ENCODE peak calls at places on chromosome 21, in four cellular contexts. L is lower leg skin, C is GM12891, S is HCT116. H is an unnamed sample.
A peak's percentile ranks its signal among the peaks of the same experiment; 100 is the strongest.

GRCh38 chr21:34280987-34281386 is 82.8 kb upstream of the KCNE2 start:
- DNase-seq in C (no peak), L (no peak), S (no peak), H (no peak)

GRCh38 chr21:43758132-43758619 is 17.9 kb downstream of the CSTB start:
- DNase-seq in C (no peak), S (no peak), L (no peak), H (no peak)

GRCh38 chr21:34020005-34020847 is 53.2 kb upstream of the MRPS6 start:
- DNase-seq in S (no peak), C (no peak), L (no peak), H (no peak)

GRCh38 chr21:38042246-38042645 is 126.0 kb upstream of the KCNJ6 start:
- DNase-seq in S (no peak), L (no peak), C (no peak), H (no peak)

GRCh38 chr21:34037446-34037845 is 35.9 kb upstream of the MRPS6 start:
- DNase-seq in L (no peak), S (no peak), C (no peak), H (peak; percentile 30)

GRCh38 chr21:46468110-46468774 is 9.6 kb downstream of the DIP2A start:
- DNase-seq in C (no peak), L (peak; percentile 17), S (no peak), H (no peak)

GRCh38 chr21:17673261-17674020 is 60.7 kb upstream of the BTG3 start:
- DNase-seq in L (no peak), S (no peak), C (no peak), H (no peak)

GRCh38 chr21:16514316-16514715 is 784.5 kb downstream of the USP25 start:
- DNase-seq in L (no peak), C (no peak), S (no peak), H (no peak)

GRCh38 chr21:17823846-17824245 is 4.7 kb upstream of the C21orf91 start:
- DNase-seq in L (no peak), C (no peak), S (no peak), H (no peak)

GRCh38 chr21:15058718-15059316 is 6.0 kb downstream of the NRIP1 start:
- DNase-seq in L (no peak), S (peak; percentile 32), C (no peak), H (peak; percentile 50)

GRCh38 chr21:34994646-34995631 is 54.2 kb downstream of the RUNX1 start:
- DNase-seq in S (no peak), C (no peak), L (peak; percentile 84), H (no peak)

GRCh38 chr21:15772654-15773053 is 42.9 kb downstream of the USP25 start:
- DNase-seq in C (no peak), S (no peak), L (no peak), H (no peak)

GRCh38 chr21:34073749-34074282 is 438 bp downstream of the MRPS6 start:
- DNase-seq in L (peak; percentile 85), S (no peak), C (peak; percentile 36), H (peak; percentile 52)

GRCh38 chr21:46066843-46067331 is 31.0 kb upstream of the COL6A2 start:
- DNase-seq in L (peak; percentile 93), C (no peak), S (no peak), H (no peak)

GRCh38 chr21:46116846-46117585 is 19.1 kb downstream of the COL6A2 start:
- DNase-seq in S (no peak), C (peak; percentile 15), L (peak; percentile 82), H (peak; percentile 86)

GRCh38 chr21:21818898-21819297 is 820.7 kb downstream of the NCAM2 start:
- DNase-seq in C (no peak), S (no peak), L (no peak), H (no peak)

GRCh38 chr21:35005077-35005476 is 44.0 kb downstream of the RUNX1 start:
- DNase-seq in S (no peak), L (no peak), C (no peak), H (no peak)

GRCh38 chr21:17709266-17709611 is 96.5 kb upstream of the BTG3 start:
- DNase-seq in C (no peak), L (no peak), S (no peak), H (no peak)

GRCh38 chr21:16587671-16588379 is 858.0 kb downstream of the USP25 start:
- DNase-seq in L (no peak), C (no peak), S (no peak), H (no peak)

GRCh38 chr21:33132054-33132453 is 62.1 kb downstream of the OLIG1 start:
- DNase-seq in S (no peak), C (no peak), L (no peak), H (no peak)

GRCh38 chr21:28110074-28110473 is 882.6 kb downstream of the LTN1 start:
- DNase-seq in S (no peak), L (no peak), C (no peak), H (no peak)

GRCh38 chr21:16573581-16573980 is 843.8 kb downstream of the USP25 start:
- DNase-seq in C (no peak), S (no peak), L (no peak), H (no peak)

GRCh38 chr21:41369105-41369914 is 7.5 kb downstream of the MX2 start:
- DNase-seq in S (no peak), C (peak; percentile 42), L (peak; percentile 85), H (no peak)

GRCh38 chr21:34029724-34030528 is 43.5 kb upstream of the MRPS6 start:
- DNase-seq in S (peak; percentile 84), L (no peak), C (no peak), H (peak; percentile 66)

GRCh38 chr21:39611547-39612190 is 1.1 kb upstream of the B3GALT5 start:
- DNase-seq in L (no peak), C (no peak), S (no peak), H (no peak)

GRCh38 chr21:28865488-28866186 is 127.0 kb downstream of the LTN1 start:
- DNase-seq in L (no peak), S (no peak), C (no peak), H (no peak)

GRCh38 chr21:35014302-35015044 is 34.6 kb downstream of the RUNX1 start:
- DNase-seq in C (no peak), S (no peak), L (no peak), H (no peak)

GRCh38 chr21:40043423-40043822 is 176.2 kb downstream of the PCP4 start:
- DNase-seq in C (no peak), L (no peak), S (no peak), H (no peak)

GRCh38 chr21:40386301-40386911 is 460.6 kb downstream of the DSCAM start:
- DNase-seq in L (no peak), S (no peak), C (no peak), H (peak; percentile 40)

GRCh38 chr21:28464095-28464494 is 528.6 kb downstream of the LTN1 start:
- DNase-seq in L (no peak), S (no peak), C (no peak), H (no peak)

GRCh38 chr21:31012133-31013089 is 25.9 kb downstream of the KRTAP19-8 start:
- DNase-seq in L (no peak), S (no peak), C (no peak), H (no peak)

GRCh38 chr21:31018232-31018631 is 20.0 kb downstream of the KRTAP19-8 start:
- DNase-seq in S (no peak), C (no peak), L (no peak), H (no peak)
- TF ChIP-seq POLR2A in S (no peak), C (no peak), L (no peak), H (no peak)

DNA sequence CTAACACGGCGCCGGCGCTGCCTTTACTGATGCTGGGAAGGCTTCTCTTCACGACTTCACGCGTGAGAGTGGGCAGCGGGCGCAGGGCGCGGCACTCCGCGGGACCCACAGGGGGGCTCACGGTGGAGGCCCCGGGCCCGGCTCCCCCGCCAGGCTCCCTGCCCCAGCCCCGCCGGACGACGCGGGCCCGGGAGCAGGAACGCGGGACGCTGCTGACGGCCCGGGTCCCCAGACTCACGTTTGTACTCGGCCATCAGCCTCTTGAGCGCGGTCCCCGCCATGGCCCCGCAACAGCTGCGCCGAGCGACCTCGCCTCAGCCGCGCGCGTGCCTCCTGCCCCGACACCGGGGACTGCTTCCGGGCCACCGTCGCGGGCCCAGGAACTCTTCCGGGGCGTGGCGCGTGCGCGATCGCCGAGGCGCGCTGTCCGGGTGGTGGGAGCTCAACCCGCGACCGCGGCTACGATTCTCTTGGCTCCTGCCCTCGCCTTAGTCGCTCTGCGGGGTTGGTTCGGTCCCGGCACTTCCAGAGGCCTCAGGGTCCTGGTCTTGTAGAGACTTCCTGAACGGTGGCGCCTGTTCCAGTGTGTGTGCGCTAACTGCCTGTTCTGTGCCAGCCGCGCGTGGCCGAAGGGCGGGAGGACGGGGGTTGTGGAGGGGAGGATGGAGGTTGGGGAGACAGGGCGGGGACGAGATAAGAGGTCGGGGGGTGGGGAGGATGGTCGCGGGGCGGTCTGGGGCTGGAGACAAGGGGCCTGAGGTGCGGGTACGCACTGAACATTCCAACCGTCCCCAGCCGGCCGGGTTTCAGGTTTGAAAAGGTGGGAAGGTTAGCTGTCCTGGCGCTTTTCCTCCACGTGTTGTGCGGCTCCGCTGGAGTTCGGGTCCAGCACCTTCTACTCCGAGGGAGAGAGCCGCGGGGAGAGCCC is at the start of gene UBE2G2:
- DNase-seq in L (peak; percentile 96), C (peak; percentile 98), S (peak; percentile 27), H (peak; percentile 98)
- TF ChIP-seq POLR2A in L (no peak), C (peak; percentile 81), S (peak; percentile 44), H (peak; percentile 95)

GRCh38 chr21:36700295-36700960 is 1.5 kb downstream of the SIM2 start:
- DNase-seq in L (no peak), C (peak; percentile 14), S (no peak), H (no peak)

GRCh38 chr21:36697473-36698159 is 1.3 kb upstream of the SIM2 start:
- DNase-seq in C (peak; percentile 11), L (no peak), S (no peak), H (no peak)

GRCh38 chr21:36699546-36700294 is 805 bp downstream of the SIM2 start:
- DNase-seq in L (peak; percentile 73), C (peak; percentile 24), S (no peak), H (no peak)

GRCh38 chr21:36698160-36699025 is 522 bp upstream of the SIM2 start:
- DNase-seq in S (peak; percentile 26), C (peak; percentile 31), L (no peak), H (no peak)

DNA sequence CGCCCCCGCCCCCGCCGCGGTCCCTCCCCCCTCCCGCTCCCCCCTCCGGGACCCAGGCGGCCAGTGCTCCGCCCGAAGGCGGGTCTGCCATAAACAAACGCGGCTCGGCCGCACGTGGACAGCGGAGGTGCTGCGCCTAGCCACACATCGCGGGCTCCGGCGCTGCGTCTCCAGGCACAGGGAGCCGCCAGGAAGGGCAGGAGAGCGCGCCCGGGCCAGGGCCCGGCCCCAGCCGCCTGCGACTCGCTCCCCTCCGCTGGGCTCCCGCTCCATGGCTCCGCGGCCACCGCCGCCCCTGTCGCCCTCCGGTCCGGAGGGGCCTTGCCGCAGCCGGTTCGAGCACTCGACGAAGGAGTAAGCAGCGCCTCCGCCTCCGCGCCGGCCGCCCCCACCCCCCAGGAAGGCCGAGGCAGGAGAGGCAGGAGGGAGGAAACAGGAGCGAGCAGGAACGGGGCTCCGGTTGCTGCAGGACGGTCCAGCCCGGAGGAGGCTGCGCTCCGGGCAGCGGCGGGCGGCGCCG is at the start of gene SIM2:
- DNase-seq in L (no peak), C (peak; percentile 22), S (peak; percentile 46), H (no peak)
- TF ChIP-seq POLR2A in L (no peak), C (no peak), S (no peak), H (no peak)

DNA sequence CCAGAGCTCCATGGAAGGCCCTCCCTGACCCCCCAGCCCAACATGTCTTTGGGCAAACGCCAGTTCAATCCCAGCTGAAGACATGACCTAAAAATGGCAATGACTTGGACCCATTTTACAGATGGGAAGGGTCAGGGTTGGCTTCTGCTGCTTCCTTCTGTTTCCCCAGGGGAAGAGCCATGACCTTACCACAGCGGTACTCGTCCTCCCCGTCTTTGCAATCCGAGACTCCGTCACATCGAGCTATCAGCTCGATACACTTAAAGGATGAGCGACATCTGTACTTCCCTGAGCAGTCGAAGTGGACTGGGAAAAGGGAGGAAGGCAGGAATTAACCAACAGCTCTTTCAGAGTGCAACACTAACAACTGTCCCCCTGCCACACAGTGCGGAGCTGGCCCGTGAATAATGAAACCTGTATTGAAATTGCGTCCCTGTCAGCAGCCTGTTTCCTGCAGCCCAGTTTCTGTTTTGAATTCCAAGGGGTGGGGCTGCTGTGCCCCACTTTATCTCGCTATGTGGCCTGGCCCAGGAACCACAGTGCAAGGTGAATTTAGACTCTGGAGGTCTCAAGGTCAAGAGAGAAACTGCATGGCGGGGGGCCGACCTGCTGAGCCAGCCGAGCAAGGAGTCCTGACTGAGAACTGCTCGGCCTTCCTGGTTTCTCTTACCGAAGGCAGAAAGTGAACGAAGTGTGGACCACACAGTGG is 7.0 kb downstream of the TMPRSS3 start:
- DNase-seq in C (no peak), S (no peak), L (no peak), H (no peak)
- TF ChIP-seq POLR2A in C (no peak), S (no peak), L (no peak), H (no peak)